ENCODE peak calls at places on chromosomes 11 and 22, in eight cellular contexts. One of them, this sample, is unnamed.

GRCh38 chr11:122128146-122128545 is 12.1 kb upstream of the BLID start:
- DNase-seq in left ventricle myocardium superior: no peak
- DNase-seq in lung microvascular endothelial cell: peak
- DNase-seq in hippocampal formation: no peak
- DNase-seq in AG20443: no peak
- DNase-seq in fibroblast of the aortic adventitia: no peak
- DNase-seq in lower lobe of right lung: no peak
- DNase-seq in Kasumi-1: no peak
- DNase-seq in this sample: no peak

GRCh38 chr11:48261600-48261999 is 2.1 kb upstream of the OR4X1 start:
- DNase-seq in left ventricle myocardium superior: no peak
- DNase-seq in lung microvascular endothelial cell: no peak
- DNase-seq in hippocampal formation: no peak
- DNase-seq in AG20443: no peak
- DNase-seq in fibroblast of the aortic adventitia: no peak
- DNase-seq in lower lobe of right lung: no peak
- DNase-seq in Kasumi-1: no peak
- DNase-seq in this sample: no peak

GRCh38 chr11:44005076-44005800 is 42.5 kb upstream of the ACCSL start:
- DNase-seq in left ventricle myocardium superior: no peak
- DNase-seq in lung microvascular endothelial cell: no peak
- DNase-seq in hippocampal formation: no peak
- DNase-seq in AG20443: peak
- DNase-seq in fibroblast of the aortic adventitia: no peak
- DNase-seq in lower lobe of right lung: no peak
- DNase-seq in Kasumi-1: no peak
- DNase-seq in this sample: no peak

GRCh38 chr11:103364687-103365086 is 255.5 kb downstream of the DYNC2H1 start:
- DNase-seq in left ventricle myocardium superior: no peak
- DNase-seq in lung microvascular endothelial cell: no peak
- DNase-seq in hippocampal formation: no peak
- DNase-seq in AG20443: peak
- DNase-seq in fibroblast of the aortic adventitia: peak
- DNase-seq in lower lobe of right lung: no peak
- DNase-seq in Kasumi-1: no peak
- DNase-seq in this sample: no peak

GRCh38 chr11:3129591-3130268 is 35.4 kb downstream of the OSBPL5 start:
- DNase-seq in left ventricle myocardium superior: no peak
- DNase-seq in lung microvascular endothelial cell: no peak
- DNase-seq in hippocampal formation: no peak
- DNase-seq in AG20443: no peak
- DNase-seq in fibroblast of the aortic adventitia: no peak
- DNase-seq in lower lobe of right lung: peak
- DNase-seq in Kasumi-1: no peak
- DNase-seq in this sample: no peak

GRCh38 chr11:108571001-108571400 is 22.6 kb downstream of the EXPH5 start:
- DNase-seq in left ventricle myocardium superior: no peak
- DNase-seq in lung microvascular endothelial cell: no peak
- DNase-seq in hippocampal formation: no peak
- DNase-seq in AG20443: no peak
- DNase-seq in fibroblast of the aortic adventitia: no peak
- DNase-seq in lower lobe of right lung: no peak
- DNase-seq in Kasumi-1: no peak
- DNase-seq in this sample: no peak

GRCh38 chr11:36110698-36111410 is 167.0 kb downstream of the LDLRAD3 start:
- DNase-seq in left ventricle myocardium superior: no peak
- DNase-seq in lung microvascular endothelial cell: peak
- DNase-seq in hippocampal formation: no peak
- DNase-seq in AG20443: no peak
- DNase-seq in fibroblast of the aortic adventitia: no peak
- DNase-seq in lower lobe of right lung: no peak
- DNase-seq in Kasumi-1: no peak
- DNase-seq in this sample: no peak

GRCh38 chr11:30392221-30392784 is 69.4 kb downstream of the ARL14EP start:
- DNase-seq in left ventricle myocardium superior: no peak
- DNase-seq in lung microvascular endothelial cell: no peak
- DNase-seq in hippocampal formation: no peak
- DNase-seq in AG20443: no peak
- DNase-seq in fibroblast of the aortic adventitia: no peak
- DNase-seq in lower lobe of right lung: no peak
- DNase-seq in Kasumi-1: no peak
- DNase-seq in this sample: no peak

GRCh38 chr11:115506909-115507649 is 2.9 kb upstream of the CADM1 start:
- DNase-seq in left ventricle myocardium superior: no peak
- DNase-seq in lung microvascular endothelial cell: no peak
- DNase-seq in hippocampal formation: no peak
- DNase-seq in AG20443: no peak
- DNase-seq in fibroblast of the aortic adventitia: no peak
- DNase-seq in lower lobe of right lung: no peak
- DNase-seq in Kasumi-1: no peak
- DNase-seq in this sample: no peak

GRCh38 chr11:44017443-44018126 is 30.2 kb upstream of the ACCSL start:
- DNase-seq in left ventricle myocardium superior: no peak
- DNase-seq in lung microvascular endothelial cell: no peak
- DNase-seq in hippocampal formation: no peak
- DNase-seq in AG20443: no peak
- DNase-seq in fibroblast of the aortic adventitia: peak
- DNase-seq in lower lobe of right lung: no peak
- DNase-seq in Kasumi-1: no peak
- DNase-seq in this sample: no peak

GRCh38 chr11:2772544-2773031 is 72.8 kb upstream of the KCNQ1OT1 start:
- DNase-seq in left ventricle myocardium superior: no peak
- DNase-seq in lung microvascular endothelial cell: no peak
- DNase-seq in hippocampal formation: no peak
- DNase-seq in AG20443: peak
- DNase-seq in fibroblast of the aortic adventitia: no peak
- DNase-seq in lower lobe of right lung: peak
- DNase-seq in Kasumi-1: no peak
- DNase-seq in this sample: peak

GRCh38 chr11:66868726-66869291 is 11.9 kb downstream of the LRFN4 start:
- DNase-seq in left ventricle myocardium superior: peak
- DNase-seq in lung microvascular endothelial cell: peak
- DNase-seq in hippocampal formation: no peak
- DNase-seq in AG20443: no peak
- DNase-seq in fibroblast of the aortic adventitia: no peak
- DNase-seq in lower lobe of right lung: peak
- DNase-seq in Kasumi-1: peak
- DNase-seq in this sample: no peak

GRCh38 chr11:46686886-46687810 is 13.3 kb downstream of the ARHGAP1 start:
- DNase-seq in left ventricle myocardium superior: no peak
- DNase-seq in lung microvascular endothelial cell: no peak
- DNase-seq in hippocampal formation: peak
- DNase-seq in AG20443: peak
- DNase-seq in fibroblast of the aortic adventitia: peak
- DNase-seq in lower lobe of right lung: peak
- DNase-seq in Kasumi-1: no peak
- DNase-seq in this sample: no peak

GRCh38 chr22:48940988-48941902 is 886.4 kb downstream of the BRD1 start:
- DNase-seq in left ventricle myocardium superior: no peak
- DNase-seq in lung microvascular endothelial cell: no peak
- DNase-seq in hippocampal formation: no peak
- DNase-seq in AG20443: no peak
- DNase-seq in fibroblast of the aortic adventitia: no peak
- DNase-seq in lower lobe of right lung: no peak
- DNase-seq in Kasumi-1: no peak
- DNase-seq in this sample: no peak

GRCh38 chr11:74696932-74697687 is 34.1 kb downstream of the CHRDL2 start:
- DNase-seq in left ventricle myocardium superior: peak
- DNase-seq in lung microvascular endothelial cell: peak
- DNase-seq in hippocampal formation: no peak
- DNase-seq in AG20443: peak
- DNase-seq in fibroblast of the aortic adventitia: peak
- DNase-seq in lower lobe of right lung: peak
- DNase-seq in Kasumi-1: no peak
- DNase-seq in this sample: no peak

GRCh38 chr11:47314992-47315391 is 37.5 kb downstream of the MYBPC3 start:
- DNase-seq in left ventricle myocardium superior: no peak
- DNase-seq in lung microvascular endothelial cell: no peak
- DNase-seq in hippocampal formation: no peak
- DNase-seq in AG20443: peak
- DNase-seq in fibroblast of the aortic adventitia: no peak
- DNase-seq in lower lobe of right lung: no peak
- DNase-seq in Kasumi-1: no peak
- DNase-seq in this sample: no peak

GRCh38 chr11:12801976-12802375 is 127.8 kb downstream of the TEAD1 start:
- DNase-seq in left ventricle myocardium superior: no peak
- DNase-seq in lung microvascular endothelial cell: no peak
- DNase-seq in hippocampal formation: no peak
- DNase-seq in AG20443: no peak
- DNase-seq in fibroblast of the aortic adventitia: no peak
- DNase-seq in lower lobe of right lung: no peak
- DNase-seq in Kasumi-1: no peak
- DNase-seq in this sample: no peak

GRCh38 chr11:45229401-45229800 is 56.7 kb downstream of the SYT13 start:
- DNase-seq in left ventricle myocardium superior: no peak
- DNase-seq in lung microvascular endothelial cell: no peak
- DNase-seq in hippocampal formation: no peak
- DNase-seq in AG20443: no peak
- DNase-seq in fibroblast of the aortic adventitia: no peak
- DNase-seq in lower lobe of right lung: no peak
- DNase-seq in Kasumi-1: no peak
- DNase-seq in this sample: no peak

GRCh38 chr11:13210424-13210823 is 67.2 kb upstream of the BMAL1 start:
- DNase-seq in left ventricle myocardium superior: peak
- DNase-seq in lung microvascular endothelial cell: peak
- DNase-seq in hippocampal formation: peak
- DNase-seq in AG20443: peak
- DNase-seq in fibroblast of the aortic adventitia: peak
- DNase-seq in lower lobe of right lung: peak
- DNase-seq in Kasumi-1: peak
- DNase-seq in this sample: peak

GRCh38 chr22:32583921-32584335 is 109.3 kb downstream of the FBXO7 start:
- DNase-seq in left ventricle myocardium superior: no peak
- DNase-seq in lung microvascular endothelial cell: no peak
- DNase-seq in hippocampal formation: no peak
- DNase-seq in AG20443: no peak
- DNase-seq in fibroblast of the aortic adventitia: peak
- DNase-seq in lower lobe of right lung: no peak
- DNase-seq in Kasumi-1: no peak
- DNase-seq in this sample: peak

GRCh38 chr11:14413307-14414072 is 54.5 kb upstream of the RRAS2 start:
- DNase-seq in left ventricle myocardium superior: peak
- DNase-seq in lung microvascular endothelial cell: no peak
- DNase-seq in hippocampal formation: no peak
- DNase-seq in AG20443: peak
- DNase-seq in fibroblast of the aortic adventitia: peak
- DNase-seq in lower lobe of right lung: no peak
- DNase-seq in Kasumi-1: peak
- DNase-seq in this sample: no peak

GRCh38 chr11:35236667-35237003 is 97.7 kb downstream of the CD44 start:
- DNase-seq in left ventricle myocardium superior: peak
- DNase-seq in lung microvascular endothelial cell: no peak
- DNase-seq in hippocampal formation: peak
- DNase-seq in AG20443: peak
- DNase-seq in fibroblast of the aortic adventitia: no peak
- DNase-seq in lower lobe of right lung: no peak
- DNase-seq in Kasumi-1: peak
- DNase-seq in this sample: no peak

GRCh38 chr11:86570020-86570419 is 102.4 kb downstream of the ME3 start:
- DNase-seq in left ventricle myocardium superior: no peak
- DNase-seq in lung microvascular endothelial cell: no peak
- DNase-seq in hippocampal formation: no peak
- DNase-seq in AG20443: no peak
- DNase-seq in fibroblast of the aortic adventitia: no peak
- DNase-seq in lower lobe of right lung: no peak
- DNase-seq in Kasumi-1: no peak
- DNase-seq in this sample: peak

GRCh38 chr22:30453731-30454510 is 17.9 kb downstream of the SEC14L3 start:
- DNase-seq in left ventricle myocardium superior: no peak
- DNase-seq in lung microvascular endothelial cell: no peak
- DNase-seq in hippocampal formation: no peak
- DNase-seq in AG20443: no peak
- DNase-seq in fibroblast of the aortic adventitia: no peak
- DNase-seq in lower lobe of right lung: peak
- DNase-seq in Kasumi-1: peak
- DNase-seq in this sample: no peak